ENCODE peak calls at places on chromosomes 11 and 22, in ten cellular contexts. D, Q, F, L, M, V, Z, W, E and O are unnamed samples.

GRCh38 chr22:27416553-27417427 is 384.8 kb downstream of the MN1 start:
- DNase-seq in D (peak; percentile 91), Q (peak; percentile 60), F (no peak), L (peak; percentile 88), M (peak; percentile 83), V (peak; percentile 93), Z (no peak), W (no peak), E (peak; percentile 89), O (no peak)

GRCh38 chr11:78465169-78465942 is 47.7 kb upstream of the GAB2 start:
- DNase-seq in D (no peak), Q (no peak), F (peak; percentile 56), L (no peak), M (no peak), V (no peak), Z (no peak), W (peak; percentile 84), E (no peak), O (no peak)

GRCh38 chr11:93229876-93230275 is 32.1 kb upstream of the SLC36A4 start:
- DNase-seq in D (no peak), Q (no peak), F (no peak), L (no peak), M (no peak), V (no peak), Z (no peak), W (no peak), E (no peak), O (no peak)

GRCh38 chr22:30827646-30828045 is 133.0 kb downstream of the OSBP2 start:
- DNase-seq in D (no peak), Q (no peak), F (no peak), L (no peak), M (no peak), V (no peak), Z (no peak), W (no peak), E (no peak), O (no peak)

GRCh38 chr11:118277312-118277711 is 13.2 kb upstream of the MPZL2 start:
- DNase-seq in D (peak; percentile 90), Q (peak; percentile 93), F (no peak), L (peak; percentile 67), M (peak; percentile 56), V (peak; percentile 26), Z (peak; percentile 22), W (peak; percentile 34), E (peak; percentile 12), O (no peak)

GRCh38 chr22:27438271-27438980 is 363.1 kb downstream of the MN1 start:
- DNase-seq in D (no peak), Q (peak; percentile 43), F (no peak), L (no peak), M (peak; percentile 53), V (peak; percentile 63), Z (no peak), W (no peak), E (peak; percentile 49), O (no peak)

GRCh38 chr11:128336203-128336602 is 251.2 kb downstream of the ETS1 start:
- DNase-seq in D (no peak), Q (peak; percentile 98), F (no peak), L (peak; percentile 46), M (peak; percentile 49), V (peak; percentile 78), Z (peak; percentile 69), W (no peak), E (peak; percentile 71), O (no peak)

GRCh38 chr11:47335733-47336132 is 16.8 kb downstream of the MYBPC3 start:
- DNase-seq in D (no peak), Q (no peak), F (no peak), L (no peak), M (peak; percentile 50), V (no peak), Z (no peak), W (no peak), E (no peak), O (no peak)

GRCh38 chr11:44097821-44098220 is 2.3 kb downstream of the EXT2 start:
- DNase-seq in D (peak; percentile 69), Q (peak; percentile 64), F (no peak), L (peak; percentile 40), M (no peak), V (no peak), Z (no peak), W (no peak), E (no peak), O (no peak)

GRCh38 chr11:44094260-44094868 is 1.1 kb upstream of the EXT2 start:
- DNase-seq in D (peak; percentile 66), Q (peak; percentile 88), F (no peak), L (peak; percentile 88), M (peak; percentile 93), V (peak; percentile 87), Z (peak; percentile 90), W (peak; percentile 75), E (peak; percentile 73), O (peak; percentile 88)

GRCh38 chr11:44096360-44097188 is 1.1 kb downstream of the EXT2 start:
- DNase-seq in D (peak; percentile 88), Q (peak; percentile 76), F (peak; percentile 66), L (peak; percentile 64), M (no peak), V (peak; percentile 27), Z (no peak), W (peak; percentile 24), E (peak; percentile 9), O (no peak)

GRCh38 chr11:44090539-44090938 is 4.9 kb upstream of the EXT2 start:
- DNase-seq in D (no peak), Q (no peak), F (no peak), L (no peak), M (no peak), V (no peak), Z (no peak), W (no peak), E (no peak), O (no peak)

DNA sequence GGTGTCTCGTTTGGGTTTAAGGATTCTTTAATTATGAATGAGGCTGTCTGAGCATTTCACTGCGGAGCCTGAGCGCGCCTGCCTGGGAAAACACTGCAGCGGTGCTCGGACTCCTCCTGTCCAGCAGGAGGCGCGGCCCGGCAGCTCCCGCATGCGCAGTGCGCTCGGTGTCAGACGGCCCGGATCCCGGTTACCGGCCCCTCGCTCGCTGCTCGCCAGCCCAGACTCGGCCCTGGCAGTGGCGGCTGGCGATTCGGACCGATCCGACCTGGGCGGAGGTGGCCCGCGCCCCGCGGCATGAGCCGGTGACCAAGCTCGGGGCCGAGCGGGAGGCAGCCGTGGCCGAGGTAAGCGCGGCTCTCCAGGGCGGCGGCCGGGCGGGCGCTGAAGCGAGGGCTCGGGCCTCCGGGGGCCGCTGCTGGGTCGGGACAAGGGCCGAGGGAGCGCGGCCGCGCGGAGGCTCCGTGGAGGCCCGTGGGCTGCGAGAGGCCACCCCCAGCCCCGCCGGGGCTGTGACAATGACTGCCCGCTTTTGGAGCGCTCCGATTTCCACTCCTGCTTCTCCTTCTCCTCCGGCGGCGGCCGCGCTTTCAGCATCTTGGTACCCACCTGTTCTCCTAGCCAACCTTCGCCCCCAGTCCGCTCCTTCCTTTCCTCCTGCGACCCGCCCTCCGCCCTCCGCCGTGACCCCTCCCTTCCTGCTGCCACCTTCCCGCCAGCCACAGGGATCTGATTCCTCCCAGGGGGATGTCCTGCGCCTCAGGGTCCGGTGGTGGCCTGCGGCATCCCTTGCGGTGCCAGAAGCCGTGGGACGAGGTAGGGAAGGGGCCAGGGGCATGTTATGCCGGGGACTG is at the start of gene EXT2:
- DNase-seq in D (peak; percentile 75), Q (peak; percentile 80), F (peak; percentile 91), L (peak; percentile 81), M (peak; percentile 96), V (peak; percentile 88), Z (peak; percentile 86), W (peak; percentile 96), E (peak; percentile 85), O (peak; percentile 82)
- TF ChIP-seq CTCF in D (peak; percentile 95), Q (peak; percentile 74), F (peak; percentile 97), L (peak; percentile 74), M (peak; percentile 92), V (peak; percentile 86), Z (peak; percentile 93), W (peak; percentile 92), E (peak; percentile 94), O (peak; percentile 89)

DNA sequence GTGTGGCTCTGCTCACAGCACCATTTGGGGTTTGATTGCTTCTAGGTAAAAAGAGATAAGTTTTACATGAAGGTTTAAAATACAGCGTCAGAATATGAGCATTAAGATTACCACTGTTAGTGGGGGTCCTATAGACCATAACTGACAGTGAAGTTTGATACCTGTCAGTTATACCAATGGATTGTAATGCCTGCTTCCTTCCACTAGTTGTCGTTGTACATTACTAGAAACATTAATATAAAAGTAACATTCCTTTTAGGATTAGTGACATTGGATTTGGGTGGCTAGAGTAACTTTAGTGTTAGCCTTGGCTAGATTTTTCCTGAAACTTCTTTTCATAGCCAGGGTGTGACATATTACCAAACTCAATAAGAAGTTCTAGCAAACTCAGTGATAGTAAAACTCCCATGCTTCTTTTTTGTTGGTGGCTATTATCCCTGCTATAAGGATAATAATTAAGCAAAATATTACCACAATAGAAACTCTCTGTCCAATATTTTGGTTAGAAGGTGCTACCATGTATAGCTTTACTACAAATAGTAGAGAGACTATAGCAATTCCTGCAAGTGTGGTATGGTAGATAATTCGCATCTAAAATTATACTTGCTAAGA is 57.1 kb downstream of the FAM181B start:
- DNase-seq in D (no peak), Q (peak; percentile 48), F (no peak), L (peak; percentile 13), M (no peak), V (no peak), Z (no peak), W (no peak), E (no peak), O (no peak)
- TF ChIP-seq CTCF in D (peak; percentile 51), Q (peak; percentile 77), F (no peak), L (peak; percentile 58), M (peak; percentile 69), V (peak; percentile 38), Z (no peak), W (peak; percentile 34), E (peak; percentile 40), O (peak; percentile 45)

GRCh38 chr11:17634776-17635550 is 84.4 kb upstream of the MYOD1 start:
- DNase-seq in D (no peak), Q (no peak), F (no peak), L (no peak), M (peak; percentile 33), V (no peak), Z (no peak), W (peak; percentile 7), E (no peak), O (no peak)

GRCh38 chr11:17633987-17634775 is 85.2 kb upstream of the MYOD1 start:
- DNase-seq in D (no peak), Q (no peak), F (no peak), L (no peak), M (peak; percentile 38), V (no peak), Z (no peak), W (no peak), E (no peak), O (no peak)

GRCh38 chr11:17636721-17637120 is 82.7 kb upstream of the MYOD1 start:
- DNase-seq in D (no peak), Q (no peak), F (no peak), L (no peak), M (no peak), V (no peak), Z (no peak), W (no peak), E (no peak), O (no peak)

GRCh38 chr11:17633279-17633986 is 85.9 kb upstream of the MYOD1 start:
- DNase-seq in D (no peak), Q (no peak), F (no peak), L (no peak), M (peak; percentile 43), V (no peak), Z (no peak), W (no peak), E (no peak), O (no peak)

DNA sequence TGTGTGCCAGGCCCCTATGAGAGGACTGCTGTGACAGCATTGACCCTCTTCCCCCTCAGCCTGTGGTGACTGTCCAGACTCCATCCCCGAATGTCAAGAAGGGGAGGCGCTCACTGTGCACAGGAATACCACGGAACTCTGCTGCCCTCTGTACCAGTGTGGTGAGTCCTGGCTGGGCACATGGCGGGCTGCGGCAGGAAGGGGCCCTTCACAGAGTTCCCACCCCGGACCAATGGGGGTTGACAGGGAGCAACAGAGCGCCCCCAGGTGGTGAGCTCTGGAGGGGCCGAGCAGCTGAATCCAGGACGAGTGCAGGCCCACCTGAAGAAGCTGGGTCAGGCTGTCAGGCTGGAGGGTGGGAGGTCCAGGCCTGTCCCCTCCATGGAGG is 83.8 kb upstream of the MYOD1 start:
- DNase-seq in D (no peak), Q (no peak), F (no peak), L (no peak), M (peak; percentile 66), V (no peak), Z (no peak), W (peak; percentile 12), E (no peak), O (no peak)
- TF ChIP-seq CTCF in D (no peak), Q (no peak), F (no peak), L (no peak), M (peak; percentile 53), V (no peak), Z (no peak), W (no peak), E (peak; percentile 0), O (no peak)

GRCh38 chr11:16603245-16603644 is 135.2 kb upstream of the C11orf58 start:
- DNase-seq in D (no peak), Q (no peak), F (no peak), L (no peak), M (peak; percentile 72), V (no peak), Z (no peak), W (peak; percentile 11), E (no peak), O (no peak)
- TF ChIP-seq CTCF in D (no peak), Q (no peak), F (no peak), L (no peak), M (peak; percentile 22), V (no peak), Z (no peak), W (no peak), E (no peak), O (peak; percentile 13)